ENCODE peak calls at places on chromosome 9, in six cellular contexts. G is Karpas-422, S is right lobe of liver, N is Peyer's patch, X is SK-N-SH, C is Caco-2. F is an unnamed sample. For H3K9me3, the result is how much of the 10 kb centered on the place peaks cover.

GRCh38 chr9:69036319-69036718 is 767 bp downstream of the FXN start:
- DNase-seq in X (no peak), N (no peak), G (no peak), C (no peak), S (peak), F (no peak)

GRCh38 chr9:90895786-90896185 is 94.2 kb downstream of the SYK start:
- DNase-seq in X (no peak), G (no peak), N (no peak), C (no peak), S (no peak), F (no peak)

GRCh38 chr9:2676466-2676865 is 40.8 kb upstream of the KCNV2 start:
- DNase-seq in G (no peak), C (no peak), X (no peak), N (no peak), S (no peak), F (no peak)

GRCh38 chr9:134005381-134005780 is 13.3 kb upstream of the VAV2 start:
- DNase-seq in G (no peak), X (no peak), S (no peak), N (no peak), C (no peak), F (no peak)

GRCh38 chr9:134066546-134066922 is 1.3 kb downstream of the BRD3 start:
- DNase-seq in C (no peak), S (no peak), X (peak), G (peak), N (peak), F (no peak)

GRCh38 chr9:96140401-96141180 is 161.4 kb downstream of the HSD17B3 start:
- DNase-seq in S (no peak), N (no peak), X (no peak), C (no peak), G (no peak), F (no peak)

GRCh38 chr9:126401107-126401506 is 74.5 kb downstream of the MVB12B start:
- DNase-seq in C (no peak), G (no peak), S (no peak), X (no peak), N (no peak), F (no peak)

GRCh38 chr9:82325907-82326306 is 337.3 kb downstream of the SPATA31D1 start:
- DNase-seq in S (no peak), N (no peak), X (no peak), G (no peak), C (no peak), F (no peak)

GRCh38 chr9:138104251-138105122 is 226.9 kb downstream of the CACNA1B start:
- DNase-seq in S (no peak), C (no peak), X (no peak), G (no peak), N (no peak), F (no peak)
- H3K9me3 ChIP-seq in S (under half), C (under half), X (under half), G (under half), N (under half), F (under half)

GRCh38 chr9:92850898-92851297 is 26.9 kb downstream of the ZNF484 start:
- DNase-seq in G (peak), S (no peak), X (no peak), N (no peak), C (no peak), F (no peak)

GRCh38 chr9:92846662-92847145 is 31.1 kb downstream of the ZNF484 start:
- DNase-seq in N (no peak), G (no peak), C (no peak), X (no peak), S (no peak), F (no peak)
- H3K9me3 ChIP-seq in N (under half), G (half or more), C (under half), X (under half), S (under half), F (under half)

DNA sequence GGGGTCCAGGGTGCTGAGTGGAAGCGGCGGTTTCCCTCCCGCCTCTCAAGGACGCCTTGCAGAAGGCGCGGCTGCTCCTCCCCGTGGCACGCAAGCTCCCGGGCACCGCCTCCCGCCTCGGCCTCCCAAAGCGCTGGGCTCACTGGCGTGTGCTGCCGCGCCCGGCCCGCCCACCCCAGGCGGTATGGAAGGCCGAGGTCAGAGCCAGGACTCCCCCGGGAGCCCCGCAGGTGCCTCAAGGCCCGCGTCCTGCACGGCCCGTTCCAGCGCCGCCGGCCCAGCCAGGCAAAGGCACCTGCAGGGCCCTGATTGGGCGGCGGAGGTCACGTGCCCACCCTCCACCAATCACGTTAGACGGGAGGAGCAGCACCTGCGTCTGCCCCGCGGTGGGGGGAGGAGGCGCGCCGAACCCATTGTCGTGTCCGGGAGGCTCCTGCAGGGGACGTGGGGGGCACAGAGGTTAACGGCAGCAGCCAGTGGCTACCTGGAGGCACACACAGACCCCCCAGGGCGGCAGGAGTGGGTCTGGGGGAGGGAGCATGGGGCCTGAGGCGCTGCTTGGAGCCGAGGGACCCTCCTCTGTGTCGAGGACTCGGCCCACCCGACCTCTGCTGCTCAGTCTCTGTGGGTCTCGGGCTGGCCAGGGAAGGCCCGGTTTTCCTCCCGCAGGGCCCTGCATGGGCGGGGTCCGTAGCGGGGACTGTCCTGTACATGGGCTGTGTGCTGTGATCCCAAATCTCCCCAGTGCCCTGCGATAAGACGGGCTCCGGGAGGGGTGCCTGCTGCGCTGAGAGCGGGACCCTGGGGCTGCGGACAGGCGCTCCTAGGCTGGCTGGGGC is 2.0 kb upstream of the LCN12 start:
- DNase-seq in S (peak), X (peak), C (peak), N (peak), G (peak), F (peak)
- H3K9me3 ChIP-seq in S (under half), X (under half), C (under half), N (under half), G (under half), F (under half)

DNA sequence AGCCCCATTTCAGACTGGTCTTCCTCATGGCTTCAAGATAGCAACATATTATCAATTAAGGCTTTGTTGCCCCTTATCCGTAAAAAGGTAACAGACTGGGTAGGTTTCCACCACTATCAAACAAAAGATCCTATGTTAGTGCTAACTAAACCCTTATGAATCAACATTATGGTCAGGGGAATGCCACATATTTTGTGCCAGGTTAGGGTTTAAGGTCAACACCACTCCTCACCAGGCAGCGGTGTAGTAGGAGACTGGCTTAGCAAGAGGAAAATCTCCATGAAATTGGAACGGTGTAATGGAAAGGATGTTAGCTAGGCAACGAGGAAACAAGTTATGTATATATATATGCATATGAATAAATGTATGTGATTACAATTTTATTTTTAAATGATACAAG is 655.8 kb downstream of the TLR4 start:
- DNase-seq in S (no peak), X (no peak), G (no peak), N (no peak), C (no peak), F (no peak)
- H3K9me3 ChIP-seq in S (under half), X (under half), G (under half), N (under half), C (under half), F (under half)

DNA sequence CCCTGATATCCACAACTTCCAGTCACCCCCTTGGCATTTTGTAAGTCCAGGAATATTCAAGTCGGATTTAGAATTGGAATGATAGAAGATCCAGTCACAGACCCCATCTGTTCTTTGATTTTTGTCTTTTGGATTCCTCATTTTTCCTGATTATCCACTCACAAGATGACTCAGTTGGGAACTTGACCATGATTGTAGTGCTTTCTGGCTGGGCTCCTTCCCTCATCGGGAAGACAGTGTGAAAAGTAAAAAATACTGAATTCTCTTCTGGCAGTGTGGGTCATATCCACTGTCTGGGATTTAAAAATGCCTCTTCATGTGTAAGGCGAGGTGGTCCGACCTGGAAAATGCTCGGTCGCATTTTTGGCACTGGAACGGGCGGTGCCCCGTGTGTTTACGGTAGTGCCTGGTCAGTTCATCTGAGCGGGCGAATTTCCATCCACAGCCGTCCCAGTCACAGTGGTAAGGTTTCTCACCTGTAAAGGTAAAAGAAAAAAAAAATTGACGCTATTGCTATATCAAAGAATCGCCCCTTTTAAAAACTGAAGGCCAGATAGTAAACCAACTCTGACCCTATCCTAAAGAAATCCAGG is 4.0 kb downstream of the KLF4 start:
- DNase-seq in G (no peak), X (no peak), C (no peak), N (no peak), S (no peak), F (no peak)
- H3K9me3 ChIP-seq in G (under half), X (under half), C (under half), N (under half), S (under half), F (under half)

GRCh38 chr9:135480942-135481315 is 1.3 kb downstream of the PPP1R26 start:
- DNase-seq in C (no peak), G (no peak), S (no peak), N (no peak), X (no peak), F (no peak)
- H3K9me3 ChIP-seq in C (under half), G (under half), S (under half), N (under half), X (under half), F (under half)

DNA sequence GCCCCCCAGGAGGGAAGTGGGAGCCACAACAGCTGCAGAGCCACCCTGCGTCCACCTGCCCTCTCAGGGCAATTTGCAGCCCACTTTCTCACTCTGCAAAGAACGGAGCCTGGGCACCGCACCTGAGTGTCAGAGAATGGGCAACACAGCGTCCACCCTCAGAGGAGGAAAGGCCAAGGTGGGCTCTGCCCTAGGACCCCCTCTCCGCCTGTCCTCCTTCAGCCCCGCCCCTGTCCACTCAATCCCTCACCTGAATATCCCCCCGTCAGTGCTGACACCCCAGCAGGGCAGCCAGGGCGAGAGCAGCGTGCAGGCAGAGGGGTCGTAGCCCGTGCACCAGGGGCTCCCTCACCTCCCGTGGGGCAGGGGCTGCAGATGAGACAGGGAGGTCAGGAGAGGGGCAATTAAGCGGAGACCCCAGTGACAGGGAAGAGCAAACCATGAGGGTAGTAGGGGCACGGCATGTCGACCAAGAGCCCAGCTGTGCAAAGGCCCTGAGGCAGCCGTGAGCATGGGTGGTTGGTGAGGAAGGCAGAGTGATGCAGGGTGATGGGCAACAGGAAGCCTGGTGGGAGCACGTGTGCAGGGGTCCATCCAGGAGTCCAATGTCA is 140.3 kb downstream of the OLFM1 start:
- DNase-seq in N (no peak), X (no peak), G (no peak), S (peak), C (no peak), F (peak)
- H3K9me3 ChIP-seq in N (under half), X (under half), G (under half), S (under half), C (under half), F (under half)

DNA sequence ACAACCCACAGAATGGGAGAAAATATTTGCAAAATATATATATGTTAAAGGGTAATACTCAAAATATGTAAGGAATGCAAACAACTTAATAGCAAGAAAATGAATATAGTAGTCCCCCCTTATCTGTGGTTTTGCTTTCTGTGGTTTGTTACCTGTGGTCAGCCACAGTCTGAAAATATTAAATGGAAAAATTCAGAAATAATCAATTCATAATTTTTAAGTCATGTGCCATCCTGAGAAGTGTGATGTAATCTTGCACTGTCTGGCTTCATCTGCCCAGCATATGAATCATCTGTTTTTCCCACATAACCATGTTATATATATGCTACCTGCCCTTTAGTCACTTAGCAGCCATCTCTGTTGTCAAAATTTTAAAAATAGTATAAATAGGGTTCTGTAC is 11.7 kb downstream of the CER1 start:
- DNase-seq in C (no peak), X (no peak), N (no peak), G (no peak), S (no peak), F (no peak)
- H3K9me3 ChIP-seq in C (under half), X (under half), N (under half), G (under half), S (under half), F (under half)

F was measured in aorta.